ENCODE peak calls at places on chromosomes 6 and 20, in eight cellular contexts. One of them, this sample, is unnamed.
A peak's percentile ranks its signal among the peaks of the same experiment; 100 is the strongest.

GRCh38 chr6:44499609-44500008 is 112.1 kb downstream of the CDC5L start:
- DNase-seq in choroid plexus epithelial cell: no peak
- DNase-seq in left ventricle myocardium inferior: no peak
- DNase-seq in mucosa of descending colon: no peak
- DNase-seq in neural crest cell: no peak
- DNase-seq in heart right ventricle: no peak
- DNase-seq in activated B cell treated with CpG ODN at 0.5 μM for 24 hours: no peak
- DNase-seq in Peyer's patch: no peak
- DNase-seq in this sample: no peak

GRCh38 chr20:18414140-18414539 is 52.7 kb downstream of the DZANK1 start:
- DNase-seq in heart right ventricle: no peak
- DNase-seq in activated B cell treated with CpG ODN at 0.5 μM for 24 hours: no peak
- DNase-seq in neural crest cell: no peak
- DNase-seq in Peyer's patch: no peak
- DNase-seq in left ventricle myocardium inferior: no peak
- DNase-seq in mucosa of descending colon: no peak
- DNase-seq in choroid plexus epithelial cell: no peak
- DNase-seq in this sample: no peak

GRCh38 chr20:43537921-43538854 is 20.6 kb upstream of the SGK2 start:
- DNase-seq in Peyer's patch: peak; percentile 66
- DNase-seq in neural crest cell: peak; percentile 71
- DNase-seq in mucosa of descending colon: peak; percentile 77
- DNase-seq in left ventricle myocardium inferior: peak; percentile 54
- DNase-seq in activated B cell treated with CpG ODN at 0.5 μM for 24 hours: peak; percentile 30
- DNase-seq in choroid plexus epithelial cell: peak; percentile 72
- DNase-seq in heart right ventricle: peak; percentile 63
- DNase-seq in this sample: peak; percentile 82

GRCh38 chr20:20971810-20972209 is 134.3 kb downstream of the LINC00237 start:
- DNase-seq in choroid plexus epithelial cell: no peak
- DNase-seq in heart right ventricle: no peak
- DNase-seq in left ventricle myocardium inferior: no peak
- DNase-seq in Peyer's patch: no peak
- DNase-seq in mucosa of descending colon: no peak
- DNase-seq in activated B cell treated with CpG ODN at 0.5 μM for 24 hours: no peak
- DNase-seq in neural crest cell: no peak
- DNase-seq in this sample: no peak

GRCh38 chr6:135064586-135064985 is 10.0 kb upstream of the HBS1L start:
- DNase-seq in choroid plexus epithelial cell: no peak
- DNase-seq in left ventricle myocardium inferior: no peak
- DNase-seq in heart right ventricle: no peak
- DNase-seq in Peyer's patch: no peak
- DNase-seq in neural crest cell: no peak
- DNase-seq in mucosa of descending colon: no peak
- DNase-seq in activated B cell treated with CpG ODN at 0.5 μM for 24 hours: no peak
- DNase-seq in this sample: no peak

GRCh38 chr6:17505062-17505476 is 95.0 kb upstream of the FAM8A1 start:
- DNase-seq in choroid plexus epithelial cell: peak; percentile 61
- DNase-seq in heart right ventricle: no peak
- DNase-seq in mucosa of descending colon: no peak
- DNase-seq in neural crest cell: no peak
- DNase-seq in left ventricle myocardium inferior: no peak
- DNase-seq in Peyer's patch: no peak
- DNase-seq in activated B cell treated with CpG ODN at 0.5 μM for 24 hours: no peak
- DNase-seq in this sample: no peak

GRCh38 chr20:35339007-35339406 is 46.8 kb upstream of the FAM83C start:
- DNase-seq in heart right ventricle: no peak
- DNase-seq in left ventricle myocardium inferior: no peak
- DNase-seq in activated B cell treated with CpG ODN at 0.5 μM for 24 hours: no peak
- DNase-seq in choroid plexus epithelial cell: peak; percentile 91
- DNase-seq in Peyer's patch: no peak
- DNase-seq in neural crest cell: no peak
- DNase-seq in mucosa of descending colon: no peak
- DNase-seq in this sample: no peak

GRCh38 chr6:134035823-134036296 is 16.6 kb downstream of the SLC2A12 start:
- DNase-seq in left ventricle myocardium inferior: no peak
- DNase-seq in neural crest cell: no peak
- DNase-seq in Peyer's patch: no peak
- DNase-seq in activated B cell treated with CpG ODN at 0.5 μM for 24 hours: no peak
- DNase-seq in heart right ventricle: no peak
- DNase-seq in mucosa of descending colon: no peak
- DNase-seq in choroid plexus epithelial cell: peak; percentile 35
- DNase-seq in this sample: no peak

DNA sequence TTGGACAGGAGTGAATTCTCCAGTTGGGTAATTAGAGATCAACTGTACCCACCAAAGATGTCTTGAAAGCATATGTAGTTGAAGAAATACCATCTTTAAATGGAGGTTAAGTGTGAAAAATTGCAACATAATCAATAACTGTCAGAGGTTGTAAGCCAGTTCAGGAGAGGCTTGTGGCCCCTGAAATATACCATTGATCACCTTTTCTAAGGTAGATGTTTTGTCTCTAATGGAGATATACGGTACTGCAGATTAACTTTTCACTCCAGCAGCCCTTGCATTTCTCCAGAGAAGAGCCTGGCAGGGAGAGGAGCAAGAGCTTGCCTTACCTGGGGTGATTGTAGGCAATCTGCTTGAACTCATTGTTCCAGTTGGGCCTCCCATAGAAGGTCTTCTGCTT is 48.8 kb downstream of the NOX3 start:
- DNase-seq in neural crest cell: no peak
- DNase-seq in Peyer's patch: no peak
- DNase-seq in activated B cell treated with CpG ODN at 0.5 μM for 24 hours: no peak
- DNase-seq in choroid plexus epithelial cell: no peak
- DNase-seq in mucosa of descending colon: no peak
- DNase-seq in left ventricle myocardium inferior: no peak
- DNase-seq in heart right ventricle: no peak
- DNase-seq in this sample: no peak
- TF ChIP-seq CTCF in neural crest cell: peak; percentile 35
- TF ChIP-seq CTCF in Peyer's patch: no peak
- TF ChIP-seq CTCF in activated B cell treated with CpG ODN at 0.5 μM for 24 hours: no peak
- TF ChIP-seq CTCF in choroid plexus epithelial cell: peak; percentile 4
- TF ChIP-seq CTCF in mucosa of descending colon: no peak
- TF ChIP-seq CTCF in left ventricle myocardium inferior: no peak
- TF ChIP-seq CTCF in heart right ventricle: no peak
- TF ChIP-seq CTCF in this sample: no peak

GRCh38 chr6:169324661-169325459 is 71.2 kb upstream of the THBS2 start:
- DNase-seq in choroid plexus epithelial cell: no peak
- DNase-seq in activated B cell treated with CpG ODN at 0.5 μM for 24 hours: no peak
- DNase-seq in heart right ventricle: no peak
- DNase-seq in Peyer's patch: no peak
- DNase-seq in neural crest cell: no peak
- DNase-seq in left ventricle myocardium inferior: no peak
- DNase-seq in mucosa of descending colon: no peak
- DNase-seq in this sample: no peak

GRCh38 chr6:169324086-169324485 is 70.4 kb upstream of the THBS2 start:
- DNase-seq in choroid plexus epithelial cell: no peak
- DNase-seq in left ventricle myocardium inferior: no peak
- DNase-seq in mucosa of descending colon: no peak
- DNase-seq in Peyer's patch: no peak
- DNase-seq in activated B cell treated with CpG ODN at 0.5 μM for 24 hours: no peak
- DNase-seq in heart right ventricle: no peak
- DNase-seq in neural crest cell: no peak
- DNase-seq in this sample: no peak

GRCh38 chr6:169328112-169328801 is 74.6 kb upstream of the THBS2 start:
- DNase-seq in neural crest cell: no peak
- DNase-seq in Peyer's patch: no peak
- DNase-seq in heart right ventricle: no peak
- DNase-seq in choroid plexus epithelial cell: peak; percentile 90
- DNase-seq in mucosa of descending colon: no peak
- DNase-seq in left ventricle myocardium inferior: no peak
- DNase-seq in activated B cell treated with CpG ODN at 0.5 μM for 24 hours: no peak
- DNase-seq in this sample: peak; percentile 88

GRCh38 chr6:169323221-169323620 is 69.6 kb upstream of the THBS2 start:
- DNase-seq in Peyer's patch: no peak
- DNase-seq in activated B cell treated with CpG ODN at 0.5 μM for 24 hours: no peak
- DNase-seq in left ventricle myocardium inferior: no peak
- DNase-seq in neural crest cell: no peak
- DNase-seq in mucosa of descending colon: no peak
- DNase-seq in choroid plexus epithelial cell: no peak
- DNase-seq in heart right ventricle: no peak
- DNase-seq in this sample: no peak

GRCh38 chr6:169326067-169326799 is 72.6 kb upstream of the THBS2 start:
- DNase-seq in activated B cell treated with CpG ODN at 0.5 μM for 24 hours: no peak
- DNase-seq in choroid plexus epithelial cell: peak; percentile 72
- DNase-seq in Peyer's patch: no peak
- DNase-seq in neural crest cell: no peak
- DNase-seq in mucosa of descending colon: peak; percentile 38
- DNase-seq in left ventricle myocardium inferior: no peak
- DNase-seq in heart right ventricle: no peak
- DNase-seq in this sample: peak; percentile 56
- TF ChIP-seq CTCF in activated B cell treated with CpG ODN at 0.5 μM for 24 hours: no peak
- TF ChIP-seq CTCF in choroid plexus epithelial cell: peak; percentile 73
- TF ChIP-seq CTCF in Peyer's patch: no peak
- TF ChIP-seq CTCF in neural crest cell: no peak
- TF ChIP-seq CTCF in mucosa of descending colon: no peak
- TF ChIP-seq CTCF in left ventricle myocardium inferior: peak; percentile 17
- TF ChIP-seq CTCF in heart right ventricle: no peak
- TF ChIP-seq CTCF in this sample: peak; percentile 20

DNA sequence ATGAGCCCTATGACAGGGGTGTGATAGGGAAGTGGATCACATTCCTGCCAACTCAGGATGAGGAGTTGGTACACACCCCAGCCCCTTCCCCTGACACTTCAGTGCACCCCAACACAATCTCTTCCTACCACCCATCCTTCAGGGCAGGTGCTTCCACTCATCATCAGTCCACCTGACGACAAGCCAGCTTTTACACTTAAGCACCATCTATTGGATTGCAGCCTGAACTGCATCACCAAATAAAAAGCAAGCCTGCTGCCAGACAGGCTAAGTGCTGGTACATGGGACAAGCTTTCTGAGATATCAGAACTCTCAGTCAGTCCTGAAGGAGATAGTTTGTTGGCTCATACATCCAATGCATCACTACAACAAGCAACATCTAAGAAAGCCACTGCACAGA is 69.0 kb upstream of the TMEM200A start:
- DNase-seq in mucosa of descending colon: no peak
- DNase-seq in neural crest cell: no peak
- DNase-seq in choroid plexus epithelial cell: peak; percentile 26
- DNase-seq in heart right ventricle: no peak
- DNase-seq in Peyer's patch: no peak
- DNase-seq in left ventricle myocardium inferior: no peak
- DNase-seq in activated B cell treated with CpG ODN at 0.5 μM for 24 hours: no peak
- DNase-seq in this sample: no peak
- TF ChIP-seq CTCF in mucosa of descending colon: no peak
- TF ChIP-seq CTCF in neural crest cell: no peak
- TF ChIP-seq CTCF in choroid plexus epithelial cell: peak; percentile 34
- TF ChIP-seq CTCF in heart right ventricle: no peak
- TF ChIP-seq CTCF in Peyer's patch: no peak
- TF ChIP-seq CTCF in left ventricle myocardium inferior: no peak
- TF ChIP-seq CTCF in activated B cell treated with CpG ODN at 0.5 μM for 24 hours: no peak
- TF ChIP-seq CTCF in this sample: no peak

DNA sequence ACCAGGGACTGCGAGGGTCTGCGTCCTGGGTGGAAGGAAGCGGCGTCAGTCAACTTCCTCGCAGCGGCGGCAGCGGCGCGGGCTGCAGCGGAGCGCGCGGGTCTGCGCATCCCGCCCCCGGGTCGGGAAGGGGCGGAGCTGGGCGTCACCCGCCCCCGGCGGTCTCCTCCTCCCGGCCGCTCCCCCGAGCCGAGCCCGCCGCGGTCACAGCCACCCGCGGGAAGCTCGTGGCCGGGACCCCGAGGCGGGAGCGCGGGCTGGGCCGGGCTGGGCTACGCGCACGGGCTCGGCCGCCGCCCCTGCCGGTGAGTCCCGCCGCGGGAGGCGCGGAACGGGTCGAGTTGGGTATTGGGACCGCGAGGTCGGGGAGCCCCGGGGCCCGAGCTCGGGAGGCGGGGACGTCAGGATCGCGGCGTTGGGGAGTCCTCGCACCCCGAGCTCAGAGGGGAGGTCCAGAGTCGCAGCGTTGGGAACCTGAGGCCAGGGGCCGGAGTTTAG is at the start of gene PAQR8:
- DNase-seq in choroid plexus epithelial cell: peak; percentile 59
- DNase-seq in Peyer's patch: peak; percentile 75
- DNase-seq in mucosa of descending colon: peak; percentile 91
- DNase-seq in heart right ventricle: peak; percentile 71
- DNase-seq in activated B cell treated with CpG ODN at 0.5 μM for 24 hours: peak; percentile 86
- DNase-seq in left ventricle myocardium inferior: peak; percentile 81
- DNase-seq in neural crest cell: peak; percentile 60
- DNase-seq in this sample: peak; percentile 73
- TF ChIP-seq CTCF in choroid plexus epithelial cell: no peak
- TF ChIP-seq CTCF in Peyer's patch: no peak
- TF ChIP-seq CTCF in mucosa of descending colon: no peak
- TF ChIP-seq CTCF in heart right ventricle: no peak
- TF ChIP-seq CTCF in activated B cell treated with CpG ODN at 0.5 μM for 24 hours: no peak
- TF ChIP-seq CTCF in left ventricle myocardium inferior: peak; percentile 19
- TF ChIP-seq CTCF in neural crest cell: peak; percentile 18
- TF ChIP-seq CTCF in this sample: no peak

GRCh38 chr6:104003803-104004516 is 855.8 kb downstream of the HACE1 start:
- DNase-seq in choroid plexus epithelial cell: no peak
- DNase-seq in left ventricle myocardium inferior: no peak
- DNase-seq in heart right ventricle: no peak
- DNase-seq in activated B cell treated with CpG ODN at 0.5 μM for 24 hours: no peak
- DNase-seq in neural crest cell: no peak
- DNase-seq in Peyer's patch: no peak
- DNase-seq in mucosa of descending colon: no peak
- DNase-seq in this sample: no peak
- TF ChIP-seq CTCF in choroid plexus epithelial cell: peak; percentile 15
- TF ChIP-seq CTCF in left ventricle myocardium inferior: no peak
- TF ChIP-seq CTCF in heart right ventricle: no peak
- TF ChIP-seq CTCF in activated B cell treated with CpG ODN at 0.5 μM for 24 hours: no peak
- TF ChIP-seq CTCF in neural crest cell: peak; percentile 43
- TF ChIP-seq CTCF in Peyer's patch: no peak
- TF ChIP-seq CTCF in mucosa of descending colon: no peak
- TF ChIP-seq CTCF in this sample: no peak

GRCh38 chr6:88426005-88426404 is 259.9 kb upstream of the CNR1 start:
- DNase-seq in heart right ventricle: no peak
- DNase-seq in mucosa of descending colon: no peak
- DNase-seq in choroid plexus epithelial cell: no peak
- DNase-seq in left ventricle myocardium inferior: no peak
- DNase-seq in activated B cell treated with CpG ODN at 0.5 μM for 24 hours: no peak
- DNase-seq in neural crest cell: no peak
- DNase-seq in Peyer's patch: no peak
- DNase-seq in this sample: no peak

GRCh38 chr6:88428068-88428467 is 261.9 kb upstream of the CNR1 start:
- DNase-seq in Peyer's patch: no peak
- DNase-seq in activated B cell treated with CpG ODN at 0.5 μM for 24 hours: no peak
- DNase-seq in neural crest cell: no peak
- DNase-seq in left ventricle myocardium inferior: no peak
- DNase-seq in heart right ventricle: no peak
- DNase-seq in mucosa of descending colon: no peak
- DNase-seq in choroid plexus epithelial cell: no peak
- DNase-seq in this sample: no peak

DNA sequence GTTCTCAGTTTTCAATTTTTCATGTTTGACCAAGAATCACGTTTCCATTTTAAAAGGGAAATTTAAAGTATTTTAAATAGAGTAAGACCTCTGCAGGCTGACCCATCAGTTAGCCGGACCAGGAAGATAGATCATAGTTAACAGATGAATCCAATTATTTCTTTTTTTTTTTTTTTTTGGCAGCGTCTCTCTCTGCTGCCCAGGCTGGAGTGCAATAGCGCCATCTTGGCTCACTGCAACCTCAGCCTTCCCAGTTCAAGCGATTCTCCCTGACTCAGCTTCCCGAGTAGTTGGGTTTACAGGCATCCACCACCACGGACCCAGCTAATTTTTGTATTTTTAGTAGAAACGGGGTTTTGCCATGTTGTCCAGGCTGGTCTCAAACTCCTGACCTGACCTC is 256.7 kb upstream of the CNR1 start:
- DNase-seq in neural crest cell: no peak
- DNase-seq in mucosa of descending colon: no peak
- DNase-seq in choroid plexus epithelial cell: peak; percentile 25
- DNase-seq in Peyer's patch: no peak
- DNase-seq in activated B cell treated with CpG ODN at 0.5 μM for 24 hours: no peak
- DNase-seq in heart right ventricle: no peak
- DNase-seq in left ventricle myocardium inferior: no peak
- DNase-seq in this sample: no peak
- TF ChIP-seq CTCF in neural crest cell: no peak
- TF ChIP-seq CTCF in mucosa of descending colon: no peak
- TF ChIP-seq CTCF in choroid plexus epithelial cell: peak; percentile 38
- TF ChIP-seq CTCF in Peyer's patch: no peak
- TF ChIP-seq CTCF in activated B cell treated with CpG ODN at 0.5 μM for 24 hours: no peak
- TF ChIP-seq CTCF in heart right ventricle: no peak
- TF ChIP-seq CTCF in left ventricle myocardium inferior: no peak
- TF ChIP-seq CTCF in this sample: no peak

This sample was measured in adrenal gland.